ENCODE peak calls at places on chromosomes 1 and 21, in ten cellular contexts. R is bronchial epithelial cell, N is dorsolateral prefrontal cortex, Z is upper lobe of right lung, P is thyroid gland, B is heart right ventricle, Y is HL-60, O is astrocyte of the cerebellum, C is HCT116, U is cardiac fibroblast. D is an unnamed sample.

GRCh38 chr1:156510709-156511108 is 10.1 kb upstream of the MEF2D start:
- DNase-seq in U (peak; percentile 91), R (peak; percentile 25), O (peak; percentile 46), Z (peak; percentile 92), N (peak; percentile 93), C (no peak), Y (no peak), P (peak; percentile 100), B (peak; percentile 82), D (peak; percentile 94)

GRCh38 chr1:223393275-223394214 is at the start of gene CCDC185:
- DNase-seq in Y (no peak), Z (peak; percentile 70), P (peak; percentile 11), O (no peak), R (no peak), N (no peak), C (no peak), U (no peak), B (no peak), D (peak; percentile 4)

GRCh38 chr1:219792337-219793021 is 135.9 kb downstream of the SLC30A10 start:
- DNase-seq in N (no peak), Z (no peak), B (peak; percentile 22), C (no peak), R (peak; percentile 41), O (peak; percentile 59), Y (no peak), P (no peak), U (peak; percentile 63), D (peak; percentile 86)

GRCh38 chr21:36769051-36769867 is 70.3 kb downstream of the SIM2 start:
- DNase-seq in B (no peak), U (peak; percentile 71), O (peak; percentile 87), Y (no peak), N (no peak), Z (no peak), C (no peak), R (no peak), P (no peak), D (no peak)

GRCh38 chr1:24981632-24982007 is 51.5 kb upstream of the RUNX3 start:
- DNase-seq in C (no peak), Z (no peak), R (no peak), O (no peak), Y (no peak), P (no peak), U (no peak), B (no peak), N (no peak), D (no peak)

GRCh38 chr1:184801503-184801902 is 46.8 kb upstream of the EDEM3 start:
- DNase-seq in O (peak; percentile 22), R (peak; percentile 23), P (peak; percentile 12), Z (no peak), N (no peak), U (peak; percentile 77), C (no peak), Y (no peak), B (no peak), D (peak; percentile 97)

GRCh38 chr1:184771190-184771691 is 16.6 kb upstream of the EDEM3 start:
- DNase-seq in B (no peak), P (no peak), N (no peak), R (no peak), Y (no peak), U (no peak), O (no peak), C (no peak), Z (no peak), D (no peak)

GRCh38 chr1:212167098-212167497 is 118.1 kb upstream of the PPP2R5A start:
- DNase-seq in N (no peak), Z (no peak), O (no peak), U (peak; percentile 50), Y (no peak), C (no peak), B (peak; percentile 56), R (no peak), P (peak; percentile 9), D (peak; percentile 51)

GRCh38 chr1:41431490-41432350 is 52.8 kb downstream of the EDN2 start:
- DNase-seq in U (no peak), N (no peak), P (no peak), C (no peak), B (peak; percentile 37), Y (no peak), R (no peak), Z (no peak), O (no peak), D (no peak)

GRCh38 chr1:183859865-183860264 is 54.9 kb downstream of the RGL1 start:
- DNase-seq in R (no peak), N (no peak), Z (no peak), P (no peak), U (peak; percentile 48), B (no peak), Y (no peak), O (peak; percentile 37), C (no peak), D (no peak)

GRCh38 chr1:207282049-207282448 is 39.4 kb upstream of the CD55 start:
- DNase-seq in B (no peak), Y (no peak), N (no peak), R (peak; percentile 76), P (no peak), C (no peak), O (no peak), U (peak; percentile 21), Z (no peak), D (peak; percentile 32)

GRCh38 chr1:197423006-197423405 is 155.0 kb downstream of the CRB1 start:
- DNase-seq in B (no peak), C (no peak), R (no peak), U (peak; percentile 70), P (no peak), Z (no peak), Y (no peak), O (peak; percentile 37), N (no peak), D (peak; percentile 87)

GRCh38 chr1:96464991-96465875 is 256.4 kb upstream of the PTBP2 start:
- DNase-seq in N (no peak), O (no peak), P (no peak), B (no peak), C (no peak), Z (no peak), R (no peak), Y (peak; percentile 87), U (peak; percentile 74), D (no peak)

GRCh38 chr1:243500506-243500905 is 244.7 kb downstream of the SDCCAG8 start:
- DNase-seq in B (no peak), U (no peak), Z (no peak), N (no peak), P (no peak), Y (no peak), O (no peak), R (no peak), C (no peak), D (no peak)

GRCh38 chr1:153547560-153548551 is 1.2 kb downstream of the S100A3 start:
- DNase-seq in Z (peak; percentile 18), P (no peak), Y (no peak), C (no peak), B (no peak), U (no peak), O (no peak), N (no peak), R (no peak), D (no peak)

GRCh38 chr1:185396126-185396525 is 79.1 kb upstream of the IVNS1ABP start:
- DNase-seq in Y (no peak), P (no peak), B (no peak), N (no peak), R (no peak), U (no peak), Z (no peak), C (no peak), O (no peak), D (no peak)

GRCh38 chr21:38611262-38611661 is 113.0 kb upstream of the ERG start:
- DNase-seq in O (no peak), P (no peak), B (no peak), N (no peak), Y (no peak), C (no peak), Z (no peak), R (no peak), U (no peak), D (no peak)
- H3K4me3 ChIP-seq in O (no peak overlapping the region), P (no peak overlapping the region), B (no peak overlapping the region), N (no peak overlapping the region), Y (no peak overlapping the region), C (no peak overlapping the region), Z (no peak overlapping the region), R (no peak overlapping the region), U (no peak overlapping the region), D (no peak overlapping the region)

GRCh38 chr1:69688178-69688577 is 120.5 kb downstream of the LRRC7 start:
- DNase-seq in P (no peak), N (no peak), B (no peak), U (no peak), Y (no peak), Z (no peak), O (no peak), R (no peak), C (no peak), D (no peak)

GRCh38 chr1:69691179-69691578 is 123.5 kb downstream of the LRRC7 start:
- DNase-seq in Z (no peak), Y (no peak), C (no peak), O (no peak), R (no peak), N (no peak), P (no peak), U (no peak), B (no peak), D (no peak)

GRCh38 chr1:69686367-69686984 is 118.8 kb downstream of the LRRC7 start:
- DNase-seq in C (no peak), R (no peak), N (no peak), B (no peak), O (no peak), Y (no peak), U (no peak), Z (no peak), P (no peak), D (no peak)
- TF ChIP-seq CTCF in C (no peak), R (no peak), N (peak; percentile 9), B (no peak), O (no peak), Y (no peak), U (no peak), Z (no peak), P (no peak), D (no peak)

DNA sequence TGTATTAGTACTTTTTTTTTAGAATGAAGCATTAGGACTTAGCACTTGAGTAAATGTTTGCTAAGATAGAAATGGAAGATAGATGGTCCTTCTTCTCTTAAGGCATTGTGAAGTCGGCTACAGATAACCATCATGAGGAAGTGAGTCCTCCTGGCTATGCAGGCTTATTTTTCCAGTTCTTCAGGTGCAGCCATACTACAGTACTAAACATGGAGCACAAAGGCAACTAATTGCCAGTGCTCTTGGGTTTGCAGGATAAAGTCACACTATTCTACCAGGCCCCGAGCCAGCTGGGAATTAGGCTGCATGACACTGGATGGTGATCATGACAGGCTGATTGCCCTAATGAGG is 197.3 kb upstream of the SGIP1 start:
- DNase-seq in R (no peak), U (no peak), O (no peak), P (no peak), B (no peak), Z (no peak), Y (no peak), N (no peak), C (no peak), D (no peak)
- H3K4me3 ChIP-seq in R (no peak overlapping the region), U (no peak overlapping the region), O (no peak overlapping the region), P (no peak overlapping the region), B (peak overlapping the region; percentile 61), Z (peak overlapping the region; percentile 63), Y (no peak overlapping the region), N (peak overlapping the region; percentile 66), C (no peak overlapping the region), D (no peak overlapping the region)

DNA sequence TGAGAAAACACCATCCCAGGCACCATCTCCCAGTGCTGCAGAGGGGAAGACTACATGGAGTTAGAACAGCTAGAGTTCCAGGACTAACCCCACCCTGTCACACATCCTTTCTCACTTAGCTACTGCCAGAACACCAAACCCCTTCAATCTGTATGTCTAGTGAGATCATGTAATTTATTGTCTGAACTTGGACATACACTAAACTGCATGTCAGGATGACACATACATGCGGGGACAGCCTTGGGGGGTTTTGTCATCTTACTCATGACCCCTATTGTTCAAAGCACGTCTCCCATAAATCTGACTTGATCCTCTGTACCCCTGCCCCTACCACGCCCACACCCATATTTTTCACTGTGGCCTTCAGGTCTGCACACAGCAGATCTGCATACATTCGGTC is 71.3 kb downstream of the GABPA start:
- DNase-seq in C (no peak), B (no peak), O (no peak), N (no peak), P (no peak), U (no peak), Z (no peak), Y (no peak), R (peak; percentile 64), D (no peak)
- TF ChIP-seq CTCF in C (no peak), B (no peak), O (no peak), N (no peak), P (no peak), U (no peak), Z (no peak), Y (no peak), R (no peak), D (no peak)